ENCODE peak calls at places on chromosomes 5 and 9, in six cellular contexts. F is hepatocyte, O is AG04450, X is tibial artery, H is SK-N-SH, W is upper lobe of right lung. Q is an unnamed sample.

GRCh38 chr9:3441197-3441816 is 84.5 kb downstream of the RFX3 start:
- DNase-seq in F (peak), O (peak), X (peak), H (peak), W (no peak), Q (peak)

GRCh38 chr5:156779436-156779835 is 70.7 kb upstream of the PPP1R2B start:
- DNase-seq in F (no peak), O (no peak), X (no peak), H (no peak), W (no peak), Q (no peak)

GRCh38 chr9:92671323-92671722 is 1.4 kb upstream of the IPPK start:
- DNase-seq in F (peak), O (peak), X (no peak), H (no peak), W (peak), Q (peak)

GRCh38 chr5:31443572-31443971 is 88.3 kb downstream of the DROSHA start:
- DNase-seq in F (peak), O (no peak), X (no peak), H (no peak), W (no peak), Q (no peak)

GRCh38 chr5:56178823-56179222 is 54.3 kb downstream of the ANKRD55 start:
- DNase-seq in F (no peak), O (no peak), X (no peak), H (no peak), W (no peak), Q (no peak)

GRCh38 chr5:1392801-1393565 is 48.1 kb upstream of the CLPTM1L start:
- DNase-seq in F (no peak), O (no peak), X (no peak), H (no peak), W (no peak), Q (no peak)

GRCh38 chr9:114481789-114482188 is 23.5 kb downstream of the WHRN start:
- DNase-seq in F (no peak), O (no peak), X (no peak), H (no peak), W (no peak), Q (no peak)

GRCh38 chr5:157113007-157113406 is 4.2 kb upstream of the HAVCR2 start:
- DNase-seq in F (no peak), O (no peak), X (no peak), H (no peak), W (no peak), Q (no peak)

GRCh38 chr5:45262061-45262590 is 434.1 kb downstream of the HCN1 start:
- DNase-seq in F (no peak), O (no peak), X (no peak), H (peak), W (no peak), Q (no peak)

GRCh38 chr5:17365756-17366155 is 132.3 kb upstream of the TAF11L2 start:
- DNase-seq in F (peak), O (peak), X (no peak), H (no peak), W (no peak), Q (no peak)

GRCh38 chr9:128828267-128828666 is 1.3 kb downstream of the SPOUT1 start:
- DNase-seq in F (no peak), O (no peak), X (no peak), H (no peak), W (no peak), Q (no peak)

GRCh38 chr5:50963647-50964584 is 297.5 kb downstream of the PARP8 start:
- DNase-seq in F (peak), O (no peak), X (no peak), H (peak), W (no peak), Q (no peak)

GRCh38 chr9:86091477-86091876 is 7.9 kb downstream of the GOLM1 start:
- DNase-seq in F (no peak), O (no peak), X (no peak), H (no peak), W (no peak), Q (no peak)

GRCh38 chr9:134637241-134637640 is 4.4 kb upstream of the COL5A1 start:
- DNase-seq in F (no peak), O (no peak), X (peak), H (no peak), W (peak), Q (no peak)

GRCh38 chr9:5949103-5949699 is 58.5 kb downstream of the MLANA start:
- DNase-seq in F (peak), O (no peak), X (no peak), H (no peak), W (no peak), Q (no peak)

GRCh38 chr5:115738807-115739206 is 77.7 kb downstream of the CDO1 start:
- DNase-seq in F (no peak), O (no peak), X (no peak), H (no peak), W (no peak), Q (no peak)

GRCh38 chr5:72383280-72384205 is 63.4 kb downstream of the PTCD2 start:
- DNase-seq in F (no peak), O (no peak), X (no peak), H (no peak), W (no peak), Q (peak)

GRCh38 chr5:126526493-126526892 is 68.5 kb downstream of the ALDH7A1 start:
- DNase-seq in F (no peak), O (no peak), X (no peak), H (no peak), W (no peak), Q (no peak)

GRCh38 chr5:171660438-171660837 is 125.2 kb upstream of the SMIM23 start:
- DNase-seq in F (no peak), O (no peak), X (no peak), H (no peak), W (no peak), Q (no peak)

GRCh38 chr9:133738039-133738805 is at the start of gene SARDH:
- DNase-seq in F (peak), O (no peak), X (no peak), H (peak), W (peak), Q (peak)

GRCh38 chr9:133436706-133437105 is 14.5 kb downstream of the ADAMTS13 start:
- DNase-seq in F (no peak), O (no peak), X (no peak), H (no peak), W (no peak), Q (no peak)

GRCh38 chr5:115601709-115602584 is at the start of gene TICAM2:
- DNase-seq in F (peak), O (no peak), X (peak), H (peak), W (peak), Q (peak)

GRCh38 chr5:32563614-32564013 is 21.7 kb upstream of the SUB1 start:
- DNase-seq in F (no peak), O (no peak), X (no peak), H (no peak), W (no peak), Q (no peak)

GRCh38 chr5:176490291-176490690 is 42.1 kb downstream of the FAF2 start:
- DNase-seq in F (no peak), O (no peak), X (no peak), H (no peak), W (no peak), Q (peak)

GRCh38 chr5:9380108-9380507 is 165.8 kb downstream of the SEMA5A start:
- DNase-seq in F (peak), O (no peak), X (no peak), H (no peak), W (no peak), Q (peak)

GRCh38 chr5:109516385-109516784 is 106.6 kb upstream of the PJA2 start:
- DNase-seq in F (no peak), O (no peak), X (no peak), H (no peak), W (no peak), Q (no peak)

GRCh38 chr5:173452506-173452905 is 124.3 kb upstream of the STC2 start:
- DNase-seq in F (no peak), O (no peak), X (no peak), H (no peak), W (no peak), Q (no peak)

DNA sequence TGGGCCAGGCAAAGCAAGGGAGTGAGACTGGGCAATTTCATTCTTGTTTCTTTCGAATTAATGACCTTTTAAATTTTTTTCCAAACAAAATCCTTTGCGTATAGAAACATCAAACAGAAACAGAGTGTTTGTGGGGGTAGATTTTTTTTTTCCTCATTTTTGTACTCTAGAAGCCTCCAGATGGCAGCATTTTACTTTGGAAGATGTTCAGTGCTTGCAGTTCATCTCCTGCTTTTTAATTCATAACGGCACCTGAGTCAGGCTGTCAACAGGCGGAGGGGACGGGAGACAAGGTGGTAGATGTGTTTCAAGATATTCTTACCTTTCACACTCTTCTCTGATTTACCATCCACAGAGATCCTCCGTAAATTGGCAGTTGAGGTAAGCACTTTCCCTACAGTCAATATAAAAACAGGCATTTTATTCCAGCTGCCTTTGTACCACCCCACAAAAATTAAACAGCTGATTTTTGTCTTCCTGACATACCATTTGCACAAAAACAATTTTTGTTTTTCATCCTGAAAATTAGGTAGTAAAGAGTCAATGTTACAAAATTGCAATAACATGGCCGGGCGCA is 99.5 kb upstream of the FBXL17 start:
- DNase-seq in F (peak), O (no peak), X (no peak), H (peak), W (no peak), Q (peak)
- TF ChIP-seq CTCF in F (peak), O (peak), X (no peak), H (peak), W (peak), Q (peak)

GRCh38 chr9:21810388-21810787 is 8.0 kb downstream of the MTAP start:
- DNase-seq in F (no peak), O (no peak), X (no peak), H (no peak), W (no peak), Q (peak)
- H3K27ac ChIP-seq in F (no peak), O (no peak), X (no peak), H (no peak), W (no peak), Q (peak)

GRCh38 chr5:54742417-54742889 is 224.9 kb downstream of the SNX18 start:
- DNase-seq in F (peak), O (no peak), X (no peak), H (no peak), W (no peak), Q (peak)
- TF ChIP-seq CTCF in F (peak), O (peak), X (peak), H (no peak), W (no peak), Q (peak)

GRCh38 chr9:125156551-125156950 is 13.2 kb upstream of the SCAI start:
- DNase-seq in F (no peak), O (no peak), X (no peak), H (no peak), W (no peak), Q (no peak)

GRCh38 chr9:125151730-125152129 is 8.4 kb upstream of the SCAI start:
- DNase-seq in F (no peak), O (no peak), X (no peak), H (no peak), W (no peak), Q (no peak)

GRCh38 chr9:125150349-125151245 is 7.3 kb upstream of the SCAI start:
- DNase-seq in F (no peak), O (no peak), X (no peak), H (no peak), W (no peak), Q (no peak)

GRCh38 chr9:125153712-125154367 is 10.5 kb upstream of the SCAI start:
- DNase-seq in F (no peak), O (no peak), X (no peak), H (no peak), W (no peak), Q (no peak)
- H3K27ac ChIP-seq in F (no peak), O (no peak), X (no peak), H (no peak), W (no peak), Q (no peak)

DNA sequence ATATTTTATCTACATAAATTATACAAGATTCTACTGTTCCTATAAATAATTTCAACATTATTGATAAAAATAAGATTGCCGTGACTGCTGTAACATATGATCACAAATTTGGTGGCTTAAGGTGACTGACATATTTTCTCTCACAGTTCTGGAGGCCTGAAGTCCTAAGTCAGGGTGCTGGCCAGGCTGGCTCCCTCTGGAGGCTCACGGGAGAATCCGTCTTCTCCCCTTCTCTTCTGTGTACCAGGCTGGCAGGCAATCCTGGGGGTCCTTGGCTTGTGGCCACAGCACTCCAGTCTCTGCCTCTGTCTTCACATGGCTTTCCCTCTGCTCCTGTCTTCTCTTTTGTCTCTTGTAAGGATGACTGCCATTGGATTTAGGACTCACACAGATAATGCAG is 31.7 kb upstream of the IRX2 start:
- DNase-seq in F (no peak), O (no peak), X (no peak), H (no peak), W (no peak), Q (no peak)
- TF ChIP-seq CTCF in F (no peak), O (no peak), X (no peak), H (peak), W (peak), Q (peak)

GRCh38 chr9:124357591-124358361 is 57.5 kb downstream of the PSMB7 start:
- DNase-seq in F (no peak), O (no peak), X (no peak), H (no peak), W (no peak), Q (no peak)

GRCh38 chr9:124360277-124360676 is 55.0 kb downstream of the PSMB7 start:
- DNase-seq in F (no peak), O (no peak), X (no peak), H (no peak), W (no peak), Q (no peak)

GRCh38 chr9:124358617-124359016 is 56.6 kb downstream of the PSMB7 start:
- DNase-seq in F (no peak), O (no peak), X (no peak), H (no peak), W (no peak), Q (no peak)

GRCh38 chr9:124359841-124360240 is 55.4 kb downstream of the PSMB7 start:
- DNase-seq in F (no peak), O (no peak), X (no peak), H (no peak), W (no peak), Q (no peak)

GRCh38 chr9:124359426-124359825 is 55.8 kb downstream of the PSMB7 start:
- DNase-seq in F (no peak), O (no peak), X (no peak), H (no peak), W (no peak), Q (no peak)
- H3K27ac ChIP-seq in F (no peak), O (no peak), X (no peak), H (no peak), W (no peak), Q (no peak)

GRCh38 chr9:95140821-95141220 is 176.7 kb downstream of the FANCC start:
- DNase-seq in F (no peak), O (no peak), X (no peak), H (no peak), W (no peak), Q (no peak)

GRCh38 chr9:95139121-95139520 is 178.4 kb downstream of the FANCC start:
- DNase-seq in F (no peak), O (no peak), X (no peak), H (no peak), W (no peak), Q (no peak)

GRCh38 chr9:95137587-95138145 is 179.8 kb downstream of the FANCC start:
- DNase-seq in F (no peak), O (no peak), X (no peak), H (no peak), W (no peak), Q (no peak)

GRCh38 chr9:95135756-95136155 is 181.8 kb downstream of the FANCC start:
- DNase-seq in F (no peak), O (no peak), X (no peak), H (no peak), W (no peak), Q (no peak)

DNA sequence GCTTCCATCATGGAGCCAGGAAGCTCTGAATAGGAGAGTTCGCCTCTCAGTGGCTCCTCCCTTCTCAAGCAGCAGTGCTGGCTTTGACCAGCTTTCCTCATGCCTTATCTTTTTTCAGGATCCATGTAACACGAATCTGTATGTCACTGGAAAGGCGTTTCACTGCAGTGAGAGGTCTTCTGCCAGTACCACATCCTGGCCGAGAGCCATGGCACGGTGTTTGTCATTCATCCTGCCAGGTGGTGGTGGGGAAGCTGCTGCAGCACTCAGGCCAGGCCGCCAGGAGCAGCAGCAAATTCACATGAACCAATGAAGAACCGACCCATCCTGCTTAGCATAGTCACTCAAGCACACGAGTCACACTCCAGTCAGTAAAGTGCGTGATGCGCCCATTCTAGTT is 179.0 kb downstream of the FANCC start:
- DNase-seq in F (no peak), O (no peak), X (no peak), H (peak), W (no peak), Q (peak)
- TF ChIP-seq CTCF in F (no peak), O (no peak), X (no peak), H (no peak), W (no peak), Q (no peak)

GRCh38 chr9:136107953-136108647 is 10.6 kb downstream of the TMEM250 start:
- DNase-seq in F (no peak), O (no peak), X (no peak), H (no peak), W (no peak), Q (peak)
- H3K27ac ChIP-seq in F (no peak), O (no peak), X (peak), H (no peak), W (peak), Q (peak)